ENCODE peak calls at places on chromosomes 6 and 20, in eight cellular contexts. One of them, this sample, is unnamed.

GRCh38 chr6:166456360-166457156 is 73.8 kb upstream of the MPC1 start:
- DNase-seq in IMR-90: peak
- DNase-seq in HepG2: no peak
- DNase-seq in heart left ventricle: no peak
- DNase-seq in suprapubic skin: no peak
- DNase-seq in body of pancreas: peak
- DNase-seq in tibial nerve: no peak
- DNase-seq in adrenal gland: no peak
- DNase-seq in this sample: no peak

GRCh38 chr20:54019585-54019984 is 50.8 kb downstream of the BCAS1 start:
- DNase-seq in IMR-90: no peak
- DNase-seq in HepG2: no peak
- DNase-seq in heart left ventricle: no peak
- DNase-seq in suprapubic skin: no peak
- DNase-seq in body of pancreas: no peak
- DNase-seq in tibial nerve: no peak
- DNase-seq in adrenal gland: no peak
- DNase-seq in this sample: no peak

GRCh38 chr20:45890077-45890996 is 671 bp downstream of the NEURL2 start:
- DNase-seq in IMR-90: peak
- DNase-seq in HepG2: peak
- DNase-seq in heart left ventricle: peak
- DNase-seq in suprapubic skin: peak
- DNase-seq in body of pancreas: peak
- DNase-seq in tibial nerve: peak
- DNase-seq in adrenal gland: peak
- DNase-seq in this sample: peak

GRCh38 chr20:32112862-32113261 is 3.3 kb downstream of the TM9SF4 start:
- DNase-seq in IMR-90: no peak
- DNase-seq in HepG2: no peak
- DNase-seq in heart left ventricle: no peak
- DNase-seq in suprapubic skin: peak
- DNase-seq in body of pancreas: no peak
- DNase-seq in tibial nerve: no peak
- DNase-seq in adrenal gland: peak
- DNase-seq in this sample: no peak

GRCh38 chr6:30646450-30647038 is 389 bp upstream of the C6orf136 start:
- DNase-seq in IMR-90: no peak
- DNase-seq in HepG2: no peak
- DNase-seq in heart left ventricle: peak
- DNase-seq in suprapubic skin: no peak
- DNase-seq in body of pancreas: peak
- DNase-seq in tibial nerve: peak
- DNase-seq in adrenal gland: peak
- DNase-seq in this sample: peak

GRCh38 chr6:158207452-158207788 is 39.3 kb downstream of the GTF2H5 start:
- DNase-seq in IMR-90: peak
- DNase-seq in HepG2: peak
- DNase-seq in heart left ventricle: no peak
- DNase-seq in suprapubic skin: no peak
- DNase-seq in body of pancreas: no peak
- DNase-seq in tibial nerve: no peak
- DNase-seq in adrenal gland: no peak
- DNase-seq in this sample: no peak

GRCh38 chr20:49445176-49445575 is 37.3 kb downstream of the KCNB1 start:
- DNase-seq in IMR-90: no peak
- DNase-seq in HepG2: no peak
- DNase-seq in heart left ventricle: no peak
- DNase-seq in suprapubic skin: no peak
- DNase-seq in body of pancreas: no peak
- DNase-seq in tibial nerve: no peak
- DNase-seq in adrenal gland: no peak
- DNase-seq in this sample: no peak

GRCh38 chr6:147211831-147212230 is 7.6 kb downstream of the STXBP5 start:
- DNase-seq in IMR-90: no peak
- DNase-seq in HepG2: no peak
- DNase-seq in heart left ventricle: no peak
- DNase-seq in suprapubic skin: no peak
- DNase-seq in body of pancreas: no peak
- DNase-seq in tibial nerve: no peak
- DNase-seq in adrenal gland: no peak
- DNase-seq in this sample: no peak

GRCh38 chr20:31606928-31607639 is 2.0 kb downstream of the ID1 start:
- DNase-seq in IMR-90: peak
- DNase-seq in HepG2: peak
- DNase-seq in heart left ventricle: peak
- DNase-seq in suprapubic skin: no peak
- DNase-seq in body of pancreas: no peak
- DNase-seq in tibial nerve: no peak
- DNase-seq in adrenal gland: peak
- DNase-seq in this sample: peak

GRCh38 chr6:107731422-107732319 is 92.4 kb downstream of the SCML4 start:
- DNase-seq in IMR-90: no peak
- DNase-seq in HepG2: no peak
- DNase-seq in heart left ventricle: no peak
- DNase-seq in suprapubic skin: no peak
- DNase-seq in body of pancreas: peak
- DNase-seq in tibial nerve: no peak
- DNase-seq in adrenal gland: no peak
- DNase-seq in this sample: no peak

GRCh38 chr6:134880487-134881190 is 69.3 kb downstream of the ALDH8A1 start:
- DNase-seq in IMR-90: no peak
- DNase-seq in HepG2: no peak
- DNase-seq in heart left ventricle: no peak
- DNase-seq in suprapubic skin: no peak
- DNase-seq in body of pancreas: no peak
- DNase-seq in tibial nerve: no peak
- DNase-seq in adrenal gland: peak
- DNase-seq in this sample: no peak

GRCh38 chr20:46872315-46873211 is 22.1 kb upstream of the EYA2 start:
- DNase-seq in IMR-90: peak
- DNase-seq in HepG2: no peak
- DNase-seq in heart left ventricle: no peak
- DNase-seq in suprapubic skin: no peak
- DNase-seq in body of pancreas: peak
- DNase-seq in tibial nerve: no peak
- DNase-seq in adrenal gland: no peak
- DNase-seq in this sample: no peak

GRCh38 chr6:7993952-7994351 is 70.2 kb downstream of the BLOC1S5 start:
- DNase-seq in IMR-90: no peak
- DNase-seq in HepG2: no peak
- DNase-seq in heart left ventricle: no peak
- DNase-seq in suprapubic skin: no peak
- DNase-seq in body of pancreas: no peak
- DNase-seq in tibial nerve: no peak
- DNase-seq in adrenal gland: no peak
- DNase-seq in this sample: no peak

GRCh38 chr20:1875762-1876161 is 19.4 kb upstream of the SIRPA start:
- DNase-seq in IMR-90: no peak
- DNase-seq in HepG2: no peak
- DNase-seq in heart left ventricle: no peak
- DNase-seq in suprapubic skin: no peak
- DNase-seq in body of pancreas: no peak
- DNase-seq in tibial nerve: no peak
- DNase-seq in adrenal gland: no peak
- DNase-seq in this sample: no peak

GRCh38 chr20:34747479-34747878 is 43.3 kb downstream of the TP53INP2 start:
- DNase-seq in IMR-90: no peak
- DNase-seq in HepG2: no peak
- DNase-seq in heart left ventricle: no peak
- DNase-seq in suprapubic skin: no peak
- DNase-seq in body of pancreas: no peak
- DNase-seq in tibial nerve: no peak
- DNase-seq in adrenal gland: no peak
- DNase-seq in this sample: no peak

GRCh38 chr6:107318100-107318736 is 141.1 kb downstream of the PDSS2 start:
- DNase-seq in IMR-90: peak
- DNase-seq in HepG2: peak
- DNase-seq in heart left ventricle: peak
- DNase-seq in suprapubic skin: no peak
- DNase-seq in body of pancreas: peak
- DNase-seq in tibial nerve: no peak
- DNase-seq in adrenal gland: peak
- DNase-seq in this sample: peak

GRCh38 chr6:36642913-36643817 is 35.3 kb upstream of the CDKN1A start:
- DNase-seq in IMR-90: peak
- DNase-seq in HepG2: peak
- DNase-seq in heart left ventricle: peak
- DNase-seq in suprapubic skin: peak
- DNase-seq in body of pancreas: peak
- DNase-seq in tibial nerve: peak
- DNase-seq in adrenal gland: peak
- DNase-seq in this sample: no peak
- TF ChIP-seq POLR2A in IMR-90: no peak
- TF ChIP-seq POLR2A in HepG2: peak
- TF ChIP-seq POLR2A in heart left ventricle: no peak
- TF ChIP-seq POLR2A in suprapubic skin: no peak
- TF ChIP-seq POLR2A in body of pancreas: no peak
- TF ChIP-seq POLR2A in tibial nerve: no peak
- TF ChIP-seq POLR2A in adrenal gland: no peak
- TF ChIP-seq POLR2A in this sample: no peak

DNA sequence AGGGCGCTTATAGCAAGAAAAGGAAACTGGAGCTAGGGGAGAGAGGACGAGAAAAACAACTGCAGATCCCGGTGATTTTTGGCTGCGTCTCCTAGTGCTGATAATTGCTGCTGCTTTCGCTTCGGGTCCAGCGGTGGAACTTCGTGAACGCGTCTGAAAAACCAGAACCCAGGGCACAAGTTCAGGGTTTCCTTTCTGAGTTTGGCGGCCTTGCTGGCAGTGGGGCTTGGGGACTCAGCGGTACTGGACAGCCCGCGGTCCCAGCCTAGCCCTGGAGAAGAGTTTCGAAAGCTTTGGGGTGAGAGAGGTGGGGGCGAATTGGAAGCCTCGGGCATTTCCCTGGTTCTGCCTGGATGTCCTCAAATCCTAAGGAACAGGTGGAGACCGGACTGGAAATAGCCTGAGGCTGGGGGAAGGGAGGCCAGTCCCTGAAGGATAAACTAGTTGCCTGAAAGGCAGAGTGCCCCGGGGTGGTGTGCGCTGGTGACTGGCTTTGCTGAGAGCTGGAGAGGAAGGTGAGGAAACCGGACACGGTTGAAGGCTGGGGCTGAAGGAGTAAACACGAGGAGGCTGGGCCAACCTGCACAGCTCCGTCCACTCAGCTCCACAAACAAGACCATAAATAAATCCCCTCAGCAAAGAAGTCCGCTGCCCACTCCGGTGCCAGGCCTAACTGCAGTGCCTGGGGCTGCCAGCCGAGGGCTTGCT is 857 bp downstream of the GMPR start:
- DNase-seq in IMR-90: peak
- DNase-seq in HepG2: no peak
- DNase-seq in heart left ventricle: peak
- DNase-seq in suprapubic skin: peak
- DNase-seq in body of pancreas: peak
- DNase-seq in tibial nerve: peak
- DNase-seq in adrenal gland: peak
- DNase-seq in this sample: peak
- TF ChIP-seq POLR2A in IMR-90: no peak
- TF ChIP-seq POLR2A in HepG2: no peak
- TF ChIP-seq POLR2A in heart left ventricle: peak
- TF ChIP-seq POLR2A in suprapubic skin: no peak
- TF ChIP-seq POLR2A in body of pancreas: peak
- TF ChIP-seq POLR2A in tibial nerve: no peak
- TF ChIP-seq POLR2A in adrenal gland: peak
- TF ChIP-seq POLR2A in this sample: peak

DNA sequence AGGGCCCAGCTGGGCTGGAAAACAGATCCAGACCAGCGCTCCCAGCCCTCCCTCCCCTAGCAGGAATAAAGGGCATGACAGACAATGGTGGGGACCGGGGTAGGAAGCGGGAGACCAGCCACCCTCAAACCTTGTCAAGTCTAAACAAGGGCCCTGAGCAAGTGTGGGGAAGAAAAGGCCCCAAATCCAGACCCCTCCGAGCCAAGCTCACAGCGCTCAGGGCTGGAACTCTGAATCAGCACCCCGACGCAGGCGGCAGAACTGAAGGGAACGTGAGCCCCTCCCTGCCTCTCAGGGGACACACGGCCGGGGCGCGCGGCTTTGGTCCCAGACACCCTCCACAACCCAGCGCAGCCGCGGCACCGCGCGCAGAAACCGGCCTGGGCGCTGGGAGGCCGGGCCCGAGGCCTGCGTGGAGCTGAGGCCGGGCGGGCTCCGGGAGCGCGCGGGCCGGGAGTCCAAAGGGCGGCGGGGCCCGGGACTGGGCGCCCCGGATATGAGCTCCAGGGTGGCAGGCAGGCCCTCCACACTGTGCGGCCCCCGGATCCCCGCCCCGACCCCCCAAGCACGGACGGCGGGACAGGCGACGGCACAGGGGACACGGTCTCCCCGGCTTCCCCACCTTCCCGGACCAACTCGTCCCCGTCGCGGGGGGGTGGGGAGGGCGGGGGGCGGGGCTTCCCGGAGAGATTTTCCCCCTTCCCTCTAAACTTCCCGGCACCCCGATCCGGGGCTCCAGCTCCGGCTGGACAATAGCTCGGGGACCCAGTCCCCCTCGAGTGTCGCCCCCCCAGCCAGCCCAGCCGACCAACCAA is 636 bp downstream of the TEAD3 start:
- DNase-seq in IMR-90: no peak
- DNase-seq in HepG2: peak
- DNase-seq in heart left ventricle: peak
- DNase-seq in suprapubic skin: peak
- DNase-seq in body of pancreas: peak
- DNase-seq in tibial nerve: peak
- DNase-seq in adrenal gland: peak
- DNase-seq in this sample: peak
- TF ChIP-seq POLR2A in IMR-90: no peak
- TF ChIP-seq POLR2A in HepG2: no peak
- TF ChIP-seq POLR2A in heart left ventricle: no peak
- TF ChIP-seq POLR2A in suprapubic skin: no peak
- TF ChIP-seq POLR2A in body of pancreas: peak
- TF ChIP-seq POLR2A in tibial nerve: peak
- TF ChIP-seq POLR2A in adrenal gland: no peak
- TF ChIP-seq POLR2A in this sample: no peak

GRCh38 chr6:137045221-137045789 is 540 bp upstream of the IL20RA start:
- DNase-seq in IMR-90: no peak
- DNase-seq in HepG2: no peak
- DNase-seq in heart left ventricle: no peak
- DNase-seq in suprapubic skin: no peak
- DNase-seq in body of pancreas: no peak
- DNase-seq in tibial nerve: no peak
- DNase-seq in adrenal gland: no peak
- DNase-seq in this sample: no peak

GRCh38 chr6:137046871-137047412 is 2.2 kb upstream of the IL20RA start:
- DNase-seq in IMR-90: no peak
- DNase-seq in HepG2: no peak
- DNase-seq in heart left ventricle: no peak
- DNase-seq in suprapubic skin: no peak
- DNase-seq in body of pancreas: no peak
- DNase-seq in tibial nerve: no peak
- DNase-seq in adrenal gland: no peak
- DNase-seq in this sample: no peak

GRCh38 chr6:137044366-137045220 is at the start of gene IL20RA:
- DNase-seq in IMR-90: no peak
- DNase-seq in HepG2: no peak
- DNase-seq in heart left ventricle: peak
- DNase-seq in suprapubic skin: no peak
- DNase-seq in body of pancreas: peak
- DNase-seq in tibial nerve: no peak
- DNase-seq in adrenal gland: peak
- DNase-seq in this sample: peak

GRCh38 chr6:137040393-137040792 is 4.4 kb downstream of the IL20RA start:
- DNase-seq in IMR-90: no peak
- DNase-seq in HepG2: no peak
- DNase-seq in heart left ventricle: no peak
- DNase-seq in suprapubic skin: no peak
- DNase-seq in body of pancreas: no peak
- DNase-seq in tibial nerve: no peak
- DNase-seq in adrenal gland: no peak
- DNase-seq in this sample: no peak

GRCh38 chr6:137043710-137044365 is 927 bp downstream of the IL20RA start:
- DNase-seq in IMR-90: peak
- DNase-seq in HepG2: no peak
- DNase-seq in heart left ventricle: peak
- DNase-seq in suprapubic skin: no peak
- DNase-seq in body of pancreas: no peak
- DNase-seq in tibial nerve: no peak
- DNase-seq in adrenal gland: peak
- DNase-seq in this sample: peak
- TF ChIP-seq POLR2A in IMR-90: no peak
- TF ChIP-seq POLR2A in HepG2: no peak
- TF ChIP-seq POLR2A in heart left ventricle: no peak
- TF ChIP-seq POLR2A in suprapubic skin: no peak
- TF ChIP-seq POLR2A in body of pancreas: no peak
- TF ChIP-seq POLR2A in tibial nerve: no peak
- TF ChIP-seq POLR2A in adrenal gland: no peak
- TF ChIP-seq POLR2A in this sample: no peak

This sample was measured in erythroblast.